ENCODE peak calls at places on chromosome 22, in seven cellular contexts. H is pancreas, V is suprapubic skin, J is fibroblast of mammary gland, I is progenitor cell of endocrine pancreas, C is WTC11, X is mesothelial cell of epicardium. B is an unnamed sample.

GRCh38 chr22:28899199-28899853 is 16.0 kb downstream of the ZNRF3 start:
- DNase-seq in I (no peak), H (no peak), J (no peak), X (no peak), C (no peak), V (peak; percentile 40), B (no peak)

GRCh38 chr22:35638408-35638807 is 9.8 kb upstream of the APOL6 start:
- DNase-seq in H (no peak), I (no peak), J (peak; percentile 92), V (peak; percentile 92), C (no peak), X (peak; percentile 58), B (no peak)

GRCh38 chr22:23397008-23397617 is 183.0 kb downstream of the IGLL1 start:
- DNase-seq in J (no peak), X (no peak), I (no peak), H (no peak), C (peak; percentile 6), V (no peak), B (no peak)

GRCh38 chr22:22945195-22945594 is 57.6 kb downstream of the IGLL5 start:
- DNase-seq in C (no peak), J (no peak), H (no peak), I (no peak), V (no peak), X (peak; percentile 10), B (no peak)

GRCh38 chr22:39283312-39284141 is 35.9 kb downstream of the RPL3 start:
- DNase-seq in I (no peak), H (no peak), C (no peak), X (no peak), V (peak; percentile 79), J (no peak), B (no peak)

GRCh38 chr22:23835773-23836144 is 3.0 kb downstream of the DERL3 start:
- DNase-seq in H (no peak), J (no peak), X (no peak), C (no peak), I (no peak), V (peak; percentile 32), B (no peak)

GRCh38 chr22:18057568-18058209 is 20.1 kb upstream of the PEX26 start:
- DNase-seq in C (no peak), J (peak; percentile 100), X (no peak), V (peak; percentile 86), I (no peak), H (peak; percentile 78), B (peak; percentile 53)

GRCh38 chr22:41907436-41908401 is 7.2 kb downstream of the SHISA8 start:
- DNase-seq in V (no peak), H (no peak), J (no peak), I (no peak), X (no peak), C (no peak), B (no peak)

GRCh38 chr22:24582111-24582814 is 10.6 kb downstream of the LRRC75B start:
- DNase-seq in V (peak; percentile 70), X (no peak), J (no peak), H (no peak), I (no peak), C (no peak), B (no peak)

GRCh38 chr22:49564666-49565515 is 262.8 kb downstream of the BRD1 start:
- DNase-seq in H (no peak), V (no peak), J (no peak), I (no peak), C (no peak), X (no peak), B (no peak)

GRCh38 chr22:19800761-19801244 is 40.2 kb downstream of the TBX1 start:
- DNase-seq in J (peak; percentile 43), X (no peak), H (no peak), V (peak; percentile 68), C (peak; percentile 58), I (no peak), B (no peak)
- TF ChIP-seq CTCF in J (peak; percentile 40), X (no peak), H (no peak), V (no peak), C (no peak), I (peak; percentile 51), B (no peak)

GRCh38 chr22:37633693-37634504 is 5.6 kb upstream of the SH3BP1 start:
- DNase-seq in X (peak; percentile 79), C (peak; percentile 68), H (peak; percentile 60), V (peak; percentile 91), I (peak; percentile 41), J (peak; percentile 80), B (peak; percentile 69)
- TF ChIP-seq CTCF in X (peak; percentile 7), C (no peak), H (no peak), V (no peak), I (peak; percentile 32), J (peak; percentile 3), B (no peak)

DNA sequence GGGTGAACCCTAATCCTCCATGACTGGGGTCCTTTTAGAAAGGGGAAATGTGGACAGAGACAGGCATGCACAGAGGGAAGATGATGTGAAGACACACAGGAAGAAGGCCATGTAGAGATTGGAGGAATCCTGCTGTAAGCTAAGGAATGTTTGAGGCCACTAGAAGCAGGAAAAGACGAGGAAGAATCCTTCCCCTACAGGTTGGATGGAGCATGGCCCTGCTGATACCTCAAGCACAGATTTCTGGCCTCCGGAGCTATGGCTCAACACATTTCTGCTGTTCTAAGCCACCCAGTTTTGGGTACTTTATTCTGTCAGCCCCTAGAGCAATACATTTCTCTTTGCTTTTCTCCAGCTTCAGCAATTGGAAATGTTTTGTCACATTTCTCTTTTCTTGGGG is 487.0 kb downstream of the MIAT start:
- DNase-seq in C (no peak), V (no peak), H (no peak), X (no peak), I (no peak), J (no peak), B (no peak)
- TF ChIP-seq CTCF in C (no peak), V (no peak), H (no peak), X (no peak), I (peak; percentile 19), J (no peak), B (no peak)

DNA sequence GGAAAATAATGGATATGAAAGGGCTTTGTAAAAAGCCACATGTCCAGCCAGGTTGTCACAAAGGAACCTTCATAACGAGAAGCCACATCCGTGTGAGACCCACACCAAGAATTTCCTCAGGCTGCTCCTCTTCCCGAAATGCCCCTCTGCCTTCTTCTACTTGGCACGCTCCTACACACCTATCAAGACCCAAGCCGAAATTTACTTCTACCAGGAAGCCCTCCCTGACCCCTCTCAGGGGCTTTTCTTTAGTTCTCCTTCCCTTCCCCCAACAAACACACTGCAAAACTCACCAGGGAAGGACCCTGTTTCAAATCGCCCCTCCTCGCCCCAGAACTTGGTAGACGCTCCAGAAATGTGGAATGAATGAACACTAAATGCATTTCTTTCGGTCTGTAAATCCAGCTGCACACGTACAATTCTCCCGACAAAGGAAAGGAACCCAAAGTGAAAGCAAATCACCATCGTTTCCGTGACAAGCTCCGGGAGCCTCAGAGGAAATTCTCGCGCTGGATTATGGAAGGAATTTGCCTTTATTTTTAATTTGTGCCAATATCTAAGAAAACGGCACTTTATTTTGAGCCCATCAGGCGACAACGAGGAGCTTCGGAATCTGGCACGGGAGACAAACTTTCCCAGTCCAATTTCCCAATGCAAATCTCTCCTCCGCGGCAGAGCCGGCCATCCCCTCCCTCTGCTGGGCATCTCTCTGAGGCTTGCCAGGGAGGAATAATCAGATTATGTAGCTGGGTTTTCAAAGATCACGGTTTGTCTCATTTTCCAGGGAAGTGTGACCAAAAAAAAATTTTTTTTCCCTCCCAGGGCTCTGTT is 13.2 kb upstream of the SHISAL1 start:
- DNase-seq in X (no peak), H (no peak), J (peak; percentile 35), V (no peak), C (no peak), I (no peak), B (no peak)
- TF ChIP-seq CTCF in X (no peak), H (no peak), J (peak; percentile 51), V (no peak), C (no peak), I (no peak), B (no peak)